ENCODE peak calls at places on chromosomes 6 and 20, in seven cellular contexts. J is GM12878, B is SK-N-SH, L is HCT116, M is H1, W is HepG2, I is K562. K is an unnamed sample.
A peak's percentile ranks its signal among the peaks of the same experiment; 100 is the strongest.

GRCh38 chr6:125480571-125480970 is 178.8 kb upstream of the HDDC2 start:
- DNase-seq in J (no peak), B (no peak), L (no peak), M (no peak), W (no peak), I (no peak), K (no peak)

GRCh38 chr20:57996465-57996864 is 232.0 kb downstream of the ANKRD60 start:
- DNase-seq in J (no peak), B (no peak), L (no peak), M (no peak), W (no peak), I (no peak), K (no peak)

GRCh38 chr6:73564578-73565345 is 43.9 kb upstream of the EEF1A1 start:
- DNase-seq in J (no peak), B (no peak), L (no peak), M (no peak), W (no peak), I (peak; percentile 69), K (no peak)

GRCh38 chr6:128491041-128491642 is 29.3 kb downstream of the PTPRK start:
- DNase-seq in J (no peak), B (no peak), L (peak; percentile 28), M (no peak), W (peak; percentile 66), I (no peak), K (no peak)

GRCh38 chr6:138028893-138029292 is 78.3 kb downstream of the PERP start:
- DNase-seq in J (no peak), B (no peak), L (no peak), M (no peak), W (no peak), I (no peak), K (no peak)

GRCh38 chr20:44610313-44610965 is 28.1 kb downstream of the PKIG start:
- DNase-seq in J (no peak), B (no peak), L (no peak), M (no peak), W (no peak), I (no peak), K (no peak)

GRCh38 chr20:57439432-57439831 is 48.2 kb downstream of the RBM38 start:
- DNase-seq in J (no peak), B (no peak), L (no peak), M (no peak), W (no peak), I (no peak), K (peak; percentile 80)

GRCh38 chr6:20564777-20565176 is 30.5 kb downstream of the CDKAL1 start:
- DNase-seq in J (peak; percentile 19), B (no peak), L (no peak), M (no peak), W (no peak), I (no peak), K (no peak)

GRCh38 chr20:47029845-47030244 is 135.2 kb downstream of the EYA2 start:
- DNase-seq in J (no peak), B (no peak), L (no peak), M (no peak), W (no peak), I (no peak), K (peak; percentile 44)

GRCh38 chr20:17654649-17655285 is 27.3 kb downstream of the RRBP1 start:
- DNase-seq in J (no peak), B (peak; percentile 52), L (no peak), M (peak; percentile 85), W (peak; percentile 53), I (peak; percentile 15), K (no peak)

GRCh38 chr20:1319462-1319861 is 9.5 kb downstream of the SDCBP2 start:
- DNase-seq in J (no peak), B (no peak), L (no peak), M (no peak), W (no peak), I (no peak), K (no peak)

GRCh38 chr6:154874684-154875594 is 120.2 kb upstream of the TIAM2 start:
- DNase-seq in J (no peak), B (no peak), L (no peak), M (peak; percentile 45), W (peak; percentile 64), I (no peak), K (no peak)

GRCh38 chr6:42766163-42766670 is 15.6 kb upstream of the BICRAL start:
- DNase-seq in J (no peak), B (no peak), L (peak; percentile 52), M (no peak), W (no peak), I (no peak), K (no peak)

GRCh38 chr6:165605182-165605875 is 57.7 kb downstream of the PDE10A start:
- DNase-seq in J (no peak), B (no peak), L (no peak), M (no peak), W (no peak), I (no peak), K (no peak)
- TF ChIP-seq JUND in J (no peak), B (no peak), L (no peak), M (no peak), W (no peak), I (no peak), K (no peak)

GRCh38 chr20:61948586-61949362 is 116.9 kb downstream of the TAF4 start:
- DNase-seq in J (no peak), B (no peak), L (no peak), M (no peak), W (no peak), I (no peak), K (no peak)
- TF ChIP-seq JUND in J (no peak), B (no peak), L (no peak), M (no peak), W (no peak), I (no peak), K (no peak)

GRCh38 chr6:30071858-30072257 is 3.7 kb downstream of the RNF39 start:
- DNase-seq in J (no peak), B (peak; percentile 11), L (no peak), M (no peak), W (no peak), I (no peak), K (no peak)
- TF ChIP-seq JUND in J (no peak), B (no peak), L (no peak), M (no peak), W (no peak), I (no peak), K (no peak)

GRCh38 chr6:144746902-144747469 is 461.9 kb downstream of the UTRN start:
- DNase-seq in J (no peak), B (no peak), L (no peak), M (no peak), W (no peak), I (no peak), K (no peak)
- TF ChIP-seq JUND in J (no peak), B (no peak), L (no peak), M (no peak), W (no peak), I (no peak), K (no peak)

DNA sequence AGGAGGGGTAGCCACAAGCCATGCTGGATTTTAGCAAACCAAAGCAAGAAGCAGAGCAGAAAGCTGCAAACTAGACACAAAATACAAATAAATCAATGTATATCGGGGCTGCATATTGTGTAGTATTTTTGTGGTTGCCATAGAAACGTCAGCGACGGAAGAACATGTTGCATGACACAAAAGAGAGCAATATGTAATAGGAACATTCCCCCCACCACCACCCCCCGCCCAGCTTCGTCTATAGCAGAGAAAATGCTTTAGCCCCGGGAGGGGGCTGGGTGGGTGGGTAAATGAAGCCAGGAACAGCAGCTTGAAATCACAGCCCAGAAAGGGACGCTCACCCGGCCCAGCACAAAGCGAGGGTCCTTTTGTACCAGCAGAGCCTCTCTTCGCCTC is 507 bp downstream of the AGPAT4 start:
- DNase-seq in J (no peak), B (peak; percentile 62), L (peak; percentile 7), M (no peak), W (no peak), I (peak; percentile 54), K (no peak)
- TF ChIP-seq JUND in J (no peak), B (no peak), L (no peak), M (no peak), W (no peak), I (no peak), K (no peak)

GRCh38 chr6:141105481-141105880 is 1027.2 kb upstream of the GJE1 start:
- DNase-seq in J (no peak), B (no peak), L (no peak), M (no peak), W (no peak), I (no peak), K (no peak)
- TF ChIP-seq JUND in J (no peak), B (no peak), L (no peak), M (peak; percentile 45), W (no peak), I (no peak), K (no peak)

GRCh38 chr6:39387785-39388184 is 65.3 kb upstream of the KCNK16 start:
- DNase-seq in J (no peak), B (no peak), L (no peak), M (no peak), W (no peak), I (no peak), K (no peak)

GRCh38 chr6:39388526-39389371 is 66.2 kb upstream of the KCNK16 start:
- DNase-seq in J (no peak), B (no peak), L (no peak), M (no peak), W (no peak), I (no peak), K (no peak)

GRCh38 chr6:39393075-39393474 is 70.6 kb upstream of the KCNK16 start:
- DNase-seq in J (no peak), B (no peak), L (no peak), M (no peak), W (no peak), I (no peak), K (no peak)

GRCh38 chr6:39391182-39391581 is 68.7 kb upstream of the KCNK16 start:
- DNase-seq in J (no peak), B (no peak), L (no peak), M (no peak), W (no peak), I (no peak), K (no peak)

DNA sequence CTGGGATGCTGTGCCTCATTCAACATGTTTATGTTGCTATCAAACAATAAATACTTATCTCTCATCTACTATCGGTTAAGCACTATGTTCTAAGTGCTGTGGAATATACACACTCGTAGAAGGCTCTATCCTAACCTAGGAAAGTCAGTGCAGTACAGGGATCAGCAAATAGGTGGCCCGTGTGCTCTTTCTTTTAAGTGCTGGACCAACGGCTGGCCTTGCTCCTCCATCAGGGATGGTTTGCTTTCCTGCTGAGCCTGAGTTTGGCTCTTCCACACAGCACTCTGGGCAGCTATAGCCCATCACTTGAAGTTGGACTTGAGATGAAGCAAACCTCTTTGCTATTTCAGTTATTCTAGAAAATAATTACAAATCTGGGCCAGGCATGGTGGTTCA is 66.9 kb upstream of the KCNK16 start:
- DNase-seq in J (no peak), B (peak; percentile 48), L (no peak), M (no peak), W (no peak), I (no peak), K (peak; percentile 9)
- TF ChIP-seq JUND in J (no peak), B (no peak), L (no peak), M (no peak), W (no peak), I (no peak), K (no peak)

K was measured in T47D.